ENCODE peak calls at places on chromosomes 4 and X, in nine cellular contexts. One of them, this sample, is unnamed.

GRCh38 chr4:170872794-170873193 is 783.0 kb upstream of the AADAT start:
- DNase-seq in mammary epithelial cell: peak
- DNase-seq in 8988T: no peak
- DNase-seq in iPS-NIHi11: no peak
- DNase-seq in AG10803: no peak
- DNase-seq in HuH-7: no peak
- DNase-seq in neural crest cell: no peak
- DNase-seq in HT-29: no peak
- DNase-seq in cardiac fibroblast: no peak
- DNase-seq in this sample: no peak

GRCh38 chrX:9597361-9598035 is 132.6 kb downstream of the TBL1X start:
- DNase-seq in mammary epithelial cell: no peak
- DNase-seq in 8988T: no peak
- DNase-seq in iPS-NIHi11: no peak
- DNase-seq in AG10803: peak
- DNase-seq in HuH-7: no peak
- DNase-seq in neural crest cell: no peak
- DNase-seq in HT-29: no peak
- DNase-seq in cardiac fibroblast: no peak
- DNase-seq in this sample: no peak

GRCh38 chrX:47169726-47170515 is 23.7 kb upstream of the UBA1 start:
- DNase-seq in mammary epithelial cell: no peak
- DNase-seq in 8988T: peak
- DNase-seq in iPS-NIHi11: no peak
- DNase-seq in AG10803: peak
- DNase-seq in HuH-7: no peak
- DNase-seq in neural crest cell: no peak
- DNase-seq in HT-29: no peak
- DNase-seq in cardiac fibroblast: peak
- DNase-seq in this sample: no peak

GRCh38 chr4:182400754-182401153 is 157.6 kb downstream of the TENM3 start:
- DNase-seq in mammary epithelial cell: no peak
- DNase-seq in 8988T: no peak
- DNase-seq in iPS-NIHi11: no peak
- DNase-seq in AG10803: no peak
- DNase-seq in HuH-7: no peak
- DNase-seq in neural crest cell: no peak
- DNase-seq in HT-29: no peak
- DNase-seq in cardiac fibroblast: no peak
- DNase-seq in this sample: no peak

GRCh38 chr4:38056024-38056685 is 96.0 kb downstream of the PTTG2 start:
- DNase-seq in mammary epithelial cell: no peak
- DNase-seq in 8988T: no peak
- DNase-seq in iPS-NIHi11: no peak
- DNase-seq in AG10803: no peak
- DNase-seq in HuH-7: no peak
- DNase-seq in neural crest cell: no peak
- DNase-seq in HT-29: no peak
- DNase-seq in cardiac fibroblast: peak
- DNase-seq in this sample: no peak

GRCh38 chrX:24266996-24267395 is 46.9 kb downstream of the SUPT20HL2 start:
- DNase-seq in mammary epithelial cell: peak
- DNase-seq in 8988T: no peak
- DNase-seq in iPS-NIHi11: no peak
- DNase-seq in AG10803: no peak
- DNase-seq in HuH-7: no peak
- DNase-seq in neural crest cell: no peak
- DNase-seq in HT-29: no peak
- DNase-seq in cardiac fibroblast: no peak
- DNase-seq in this sample: no peak

GRCh38 chr4:68520985-68521384 is 55.1 kb downstream of the UGT2B17 start:
- DNase-seq in mammary epithelial cell: no peak
- DNase-seq in 8988T: no peak
- DNase-seq in iPS-NIHi11: no peak
- DNase-seq in AG10803: no peak
- DNase-seq in HuH-7: no peak
- DNase-seq in neural crest cell: no peak
- DNase-seq in HT-29: no peak
- DNase-seq in cardiac fibroblast: no peak
- DNase-seq in this sample: no peak

GRCh38 chr4:173074501-173074946 is 94.1 kb upstream of the GALNT7 start:
- DNase-seq in mammary epithelial cell: peak
- DNase-seq in 8988T: no peak
- DNase-seq in iPS-NIHi11: peak
- DNase-seq in AG10803: peak
- DNase-seq in HuH-7: peak
- DNase-seq in neural crest cell: no peak
- DNase-seq in HT-29: no peak
- DNase-seq in cardiac fibroblast: peak
- DNase-seq in this sample: no peak

GRCh38 chr4:11976726-11977263 is 548.1 kb upstream of the HS3ST1 start:
- DNase-seq in mammary epithelial cell: no peak
- DNase-seq in 8988T: no peak
- DNase-seq in iPS-NIHi11: no peak
- DNase-seq in AG10803: no peak
- DNase-seq in HuH-7: no peak
- DNase-seq in neural crest cell: no peak
- DNase-seq in HT-29: no peak
- DNase-seq in cardiac fibroblast: no peak
- DNase-seq in this sample: no peak

GRCh38 chr4:183136880-183137279 is 37.8 kb downstream of the WWC2 start:
- DNase-seq in mammary epithelial cell: peak
- DNase-seq in 8988T: no peak
- DNase-seq in iPS-NIHi11: no peak
- DNase-seq in AG10803: no peak
- DNase-seq in HuH-7: no peak
- DNase-seq in neural crest cell: no peak
- DNase-seq in HT-29: no peak
- DNase-seq in cardiac fibroblast: no peak
- DNase-seq in this sample: no peak

GRCh38 chr4:186719925-186720694 is 3.5 kb downstream of the FAT1 start:
- DNase-seq in mammary epithelial cell: peak
- DNase-seq in 8988T: no peak
- DNase-seq in iPS-NIHi11: peak
- DNase-seq in AG10803: peak
- DNase-seq in HuH-7: no peak
- DNase-seq in neural crest cell: peak
- DNase-seq in HT-29: peak
- DNase-seq in cardiac fibroblast: peak
- DNase-seq in this sample: no peak

GRCh38 chrX:46812445-46812844 is 24.4 kb upstream of the RP2 start:
- DNase-seq in mammary epithelial cell: no peak
- DNase-seq in 8988T: peak
- DNase-seq in iPS-NIHi11: no peak
- DNase-seq in AG10803: no peak
- DNase-seq in HuH-7: peak
- DNase-seq in neural crest cell: no peak
- DNase-seq in HT-29: peak
- DNase-seq in cardiac fibroblast: no peak
- DNase-seq in this sample: no peak

GRCh38 chr4:174714393-174715211 is 114.4 kb downstream of the GLRA3 start:
- DNase-seq in mammary epithelial cell: peak
- DNase-seq in 8988T: no peak
- DNase-seq in iPS-NIHi11: peak
- DNase-seq in AG10803: peak
- DNase-seq in HuH-7: peak
- DNase-seq in neural crest cell: peak
- DNase-seq in HT-29: peak
- DNase-seq in cardiac fibroblast: peak
- DNase-seq in this sample: peak

GRCh38 chr4:123315617-123316016 is 81.0 kb upstream of the SPRY1 start:
- DNase-seq in mammary epithelial cell: no peak
- DNase-seq in 8988T: no peak
- DNase-seq in iPS-NIHi11: no peak
- DNase-seq in AG10803: no peak
- DNase-seq in HuH-7: no peak
- DNase-seq in neural crest cell: no peak
- DNase-seq in HT-29: peak
- DNase-seq in cardiac fibroblast: no peak
- DNase-seq in this sample: no peak